ENCODE peak calls at places on chromosomes 5 and 9, in ten cellular contexts. Y is coronary artery, V is tibial nerve, W is cardiac fibroblast, X is stomach, L is kidney, K is uterus, N is foreskin fibroblast, E is astrocyte of the spinal cord, M is mammary epithelial cell. H is an unnamed sample.

GRCh38 chr9:111427186-111427585 is 57.0 kb downstream of the ECPAS start:
- DNase-seq in K (no peak), X (no peak), W (peak; percentile 71), V (no peak), E (peak; percentile 54), L (no peak), N (peak; percentile 32), M (peak; percentile 5), Y (no peak), H (no peak)

GRCh38 chr5:175390352-175391083 is 53.5 kb downstream of the DRD1 start:
- DNase-seq in W (no peak), L (no peak), K (no peak), M (no peak), N (no peak), V (no peak), E (no peak), X (no peak), Y (no peak), H (no peak)

GRCh38 chr9:7169717-7170348 is 412.1 kb downstream of the KDM4C start:
- DNase-seq in N (peak; percentile 13), M (no peak), W (peak; percentile 32), K (no peak), Y (no peak), L (no peak), X (no peak), V (no peak), E (peak; percentile 46), H (peak; percentile 71)

GRCh38 chr5:17127743-17128231 is 89.6 kb upstream of the BASP1 start:
- DNase-seq in E (peak; percentile 91), L (no peak), W (peak; percentile 94), V (no peak), X (no peak), K (no peak), N (peak; percentile 64), Y (no peak), M (peak; percentile 86), H (no peak)

GRCh38 chr9:134526798-134527492 is 114.7 kb upstream of the COL5A1 start:
- DNase-seq in V (no peak), K (no peak), E (no peak), L (peak; percentile 54), N (no peak), X (peak; percentile 16), Y (no peak), W (no peak), M (no peak), H (no peak)

GRCh38 chr5:68725905-68726683 is 367.7 kb upstream of the SLC30A5 start:
- DNase-seq in L (no peak), W (no peak), E (no peak), X (no peak), V (no peak), K (no peak), M (no peak), Y (no peak), N (no peak), H (no peak)

GRCh38 chr9:87119328-87119881 is 172.1 kb upstream of the GAS1 start:
- DNase-seq in V (no peak), N (peak; percentile 79), E (peak; percentile 83), K (no peak), L (no peak), Y (no peak), W (peak; percentile 89), M (peak; percentile 61), X (peak; percentile 74), H (peak; percentile 94)

GRCh38 chr9:129806126-129806525 is 3.1 kb downstream of the TOR1B start:
- DNase-seq in V (no peak), Y (no peak), M (no peak), K (no peak), W (no peak), X (no peak), N (no peak), E (no peak), L (no peak), H (no peak)

GRCh38 chr5:1409386-1410110 is 35.7 kb downstream of the SLC6A3 start:
- DNase-seq in L (peak; percentile 71), E (peak; percentile 2), N (peak; percentile 9), W (peak; percentile 24), Y (no peak), X (no peak), M (peak; percentile 6), V (no peak), K (no peak), H (no peak)

GRCh38 chr5:149358818-149359217 is 972 bp downstream of the PCYOX1L start:
- DNase-seq in V (no peak), E (no peak), N (no peak), X (no peak), M (no peak), Y (no peak), K (no peak), W (no peak), L (no peak), H (no peak)
- H3K4me3 ChIP-seq in V (peak overlapping the region; percentile 84), E (no peak overlapping the region), N (peak overlapping the region; percentile 73), X (no peak overlapping the region), M (peak overlapping the region; percentile 81), Y (no peak overlapping the region), K (no peak overlapping the region), W (no peak overlapping the region), L (no peak overlapping the region), H (peak overlapping the region; percentile 88)

DNA sequence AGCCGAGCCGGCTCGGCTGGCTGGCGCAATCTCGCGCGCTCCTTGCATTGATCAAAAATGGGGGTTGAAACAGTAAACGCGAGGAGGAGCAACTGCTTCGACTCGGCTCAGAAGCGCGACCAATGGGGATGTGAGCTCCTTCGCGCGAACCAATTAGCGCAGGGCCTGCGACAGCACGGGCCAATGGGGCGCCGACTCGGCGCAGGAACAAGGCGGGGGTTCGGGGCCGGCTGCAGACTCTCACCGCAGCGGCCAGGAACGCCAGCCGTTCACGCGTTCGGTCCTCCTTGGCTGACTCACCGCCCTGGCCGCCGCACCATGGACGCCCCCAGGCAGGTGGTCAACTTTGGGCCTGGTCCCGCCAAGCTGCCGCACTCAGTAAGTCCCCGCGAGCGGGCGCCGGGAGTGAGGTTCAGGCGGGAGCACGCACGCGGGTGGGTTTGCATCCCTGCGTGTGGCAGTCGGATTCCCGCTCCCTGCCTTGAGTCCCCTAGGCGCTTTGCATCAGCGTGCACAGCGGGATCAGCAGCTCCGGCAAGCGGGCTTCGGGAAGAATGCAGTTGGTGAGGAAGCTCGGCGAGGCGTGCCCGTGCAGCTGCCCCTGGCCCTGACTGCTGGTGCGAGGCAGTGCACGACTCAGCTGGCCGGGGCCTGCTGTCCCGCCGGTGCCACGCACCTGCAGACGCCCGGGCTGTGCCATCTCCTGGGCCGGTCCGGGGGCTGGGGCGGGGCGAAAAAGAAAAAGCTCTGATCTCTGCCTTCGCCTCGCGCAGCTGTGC is at the start of gene PSAT1:
- DNase-seq in W (peak; percentile 97), E (peak; percentile 98), M (peak; percentile 96), N (peak; percentile 98), Y (peak; percentile 86), K (peak; percentile 62), L (peak; percentile 96), V (peak; percentile 62), X (peak; percentile 91), H (peak; percentile 96)
- TF ChIP-seq CTCF in W (no peak), E (no peak), M (peak; percentile 32), N (no peak), Y (no peak), K (no peak), L (no peak), V (peak; percentile 12), X (no peak), H (peak; percentile 4)

GRCh38 chr9:124392855-124393460 is 22.3 kb downstream of the PSMB7 start:
- DNase-seq in V (no peak), M (peak; percentile 99), K (no peak), E (peak; percentile 85), N (peak; percentile 95), Y (no peak), X (no peak), W (peak; percentile 93), L (no peak), H (no peak)
- H3K4me3 ChIP-seq in V (no peak overlapping the region), M (no peak overlapping the region), K (no peak overlapping the region), E (no peak overlapping the region), N (no peak overlapping the region), Y (no peak overlapping the region), X (no peak overlapping the region), W (no peak overlapping the region), L (no peak overlapping the region), H (no peak overlapping the region)

GRCh38 chr5:132866342-132867045 is at the start of the genes GDF9 and UQCRQ:
- DNase-seq in M (peak; percentile 99), L (peak; percentile 98), N (peak; percentile 99), V (peak; percentile 96), Y (peak; percentile 98), E (peak; percentile 99), W (peak; percentile 100), X (peak; percentile 92), K (peak; percentile 98), H (peak; percentile 100)
- TF ChIP-seq CTCF in M (peak; percentile 50), L (no peak), N (peak; percentile 39), V (peak; percentile 30), Y (no peak), E (peak; percentile 41), W (peak; percentile 33), X (no peak), K (peak; percentile 47), H (peak; percentile 47)

DNA sequence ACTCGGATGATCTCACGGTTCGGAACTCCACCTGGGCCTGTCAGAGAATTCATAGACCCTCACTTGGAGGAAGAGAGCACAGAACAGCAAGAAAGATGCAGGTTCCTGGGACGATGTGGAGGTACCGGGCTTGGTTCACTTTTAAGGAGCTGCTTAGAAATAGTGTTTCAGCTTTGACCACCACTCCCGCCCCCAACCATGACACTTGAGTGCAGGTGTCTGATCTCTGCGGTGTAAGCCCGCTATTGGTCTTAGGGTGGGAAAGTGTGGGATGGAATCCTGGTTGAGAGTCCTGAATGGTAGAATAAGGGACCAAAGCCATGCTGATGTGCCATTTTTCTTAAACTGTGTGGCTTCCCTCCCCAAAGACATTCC is 97.2 kb upstream of the LMX1B start:
- DNase-seq in Y (no peak), N (no peak), W (no peak), L (no peak), X (no peak), E (no peak), V (no peak), M (no peak), K (no peak), H (no peak)
- H3K4me3 ChIP-seq in Y (peak overlapping the region; percentile 77), N (peak overlapping the region; percentile 51), W (peak overlapping the region; percentile 49), L (no peak overlapping the region), X (no peak overlapping the region), E (peak overlapping the region; percentile 33), V (peak overlapping the region; percentile 54), M (no peak overlapping the region), K (no peak overlapping the region), H (no peak overlapping the region)

GRCh38 chr5:60583598-60583997 is 116.4 kb downstream of the DEPDC1B start:
- DNase-seq in E (peak; percentile 8), V (no peak), W (no peak), M (no peak), K (no peak), Y (no peak), N (no peak), L (no peak), X (no peak), H (no peak)

GRCh38 chr5:60590172-60590571 is 109.8 kb downstream of the DEPDC1B start:
- DNase-seq in W (no peak), E (no peak), K (no peak), X (no peak), Y (no peak), N (no peak), M (no peak), V (no peak), L (no peak), H (no peak)

GRCh38 chr5:60585618-60586017 is 114.3 kb downstream of the DEPDC1B start:
- DNase-seq in Y (no peak), W (no peak), V (no peak), N (no peak), M (no peak), K (no peak), L (no peak), X (no peak), E (no peak), H (peak; percentile 30)

GRCh38 chr5:60584304-60584703 is 115.7 kb downstream of the DEPDC1B start:
- DNase-seq in L (no peak), E (no peak), K (no peak), V (no peak), M (no peak), W (no peak), Y (no peak), X (no peak), N (no peak), H (no peak)

GRCh38 chr5:60586307-60586901 is 113.6 kb downstream of the DEPDC1B start:
- DNase-seq in X (no peak), E (peak; percentile 54), W (peak; percentile 50), L (no peak), Y (no peak), M (no peak), K (no peak), V (no peak), N (peak; percentile 6), H (peak; percentile 36)
- TF ChIP-seq CTCF in X (no peak), E (peak; percentile 36), W (peak; percentile 27), L (no peak), Y (peak; percentile 25), M (peak; percentile 50), K (peak; percentile 37), V (no peak), N (peak; percentile 22), H (peak; percentile 72)